ENCODE peak calls at places on chromosome 2, in six cellular contexts. N is GM12865; O is sciatic nerve; L is CD8-positive, alpha-beta T cell; W is fibroblast of villous mesenchyme; B is NCI-H2029 treated with DMSO at 0.1 percent for 48 hours. C is an unnamed sample.
A peak's percentile ranks its signal among the peaks of the same experiment; 100 is the strongest.

GRCh38 chr2:178484245-178485041 is 4.2 kb downstream of the PLEKHA3 start:
- DNase-seq in L (no peak), W (no peak), B (peak; percentile 80), O (peak; percentile 64), N (no peak), C (no peak)

GRCh38 chr2:842151-842792 is 108.4 kb upstream of the SNTG2 start:
- DNase-seq in W (no peak), L (no peak), O (no peak), B (no peak), N (no peak), C (no peak)

GRCh38 chr2:52036036-52036435 is 1004.1 kb upstream of the NRXN1 start:
- DNase-seq in L (no peak), W (no peak), O (no peak), B (no peak), N (no peak), C (no peak)

GRCh38 chr2:112317303-112318158 is 42.1 kb downstream of the ZC3H6 start:
- DNase-seq in B (no peak), O (no peak), W (peak; percentile 5), L (no peak), N (no peak), C (no peak)

GRCh38 chr2:8477511-8478132 is 204.2 kb upstream of the ID2 start:
- DNase-seq in L (no peak), N (peak; percentile 88), W (no peak), B (no peak), O (no peak), C (peak; percentile 55)

GRCh38 chr2:15679386-15679924 is 87.8 kb downstream of the DDX1 start:
- DNase-seq in W (no peak), L (no peak), N (no peak), B (no peak), O (no peak), C (no peak)

GRCh38 chr2:126221506-126221905 is 434.5 kb upstream of the GYPC start:
- DNase-seq in W (no peak), B (no peak), N (no peak), O (no peak), L (no peak), C (no peak)

GRCh38 chr2:75705921-75706320 is 4.8 kb downstream of the GCFC2 start:
- DNase-seq in N (no peak), O (no peak), B (no peak), W (peak; percentile 10), L (no peak), C (no peak)

GRCh38 chr2:190379249-190379964 is 28.7 kb upstream of the MFSD6 start:
- DNase-seq in W (no peak), B (peak; percentile 71), O (no peak), N (no peak), L (no peak), C (no peak)

GRCh38 chr2:67790622-67791021 is 272.2 kb downstream of the C1D start:
- DNase-seq in W (peak; percentile 74), N (no peak), L (no peak), O (no peak), B (no peak), C (no peak)

C was measured in CD4-positive, alpha-beta memory T cell.